ENCODE peak calls at places on chromosomes 4 and X, in nine cellular contexts. P is fibroblast of mammary gland, K is fibroblast of pulmonary artery, O is brain microvascular endothelial cell, E is fibroblast of the conjunctiva, G is RPMI7951, Z is GM03348, T is AG10803, V is iPS DF 6.9. B is an unnamed sample.

GRCh38 chr4:7247521-7247920 is 55.2 kb downstream of the SORCS2 start:
- DNase-seq in P (no peak), K (no peak), O (no peak), E (no peak), G (no peak), Z (no peak), T (no peak), V (no peak), B (no peak)

GRCh38 chr4:93788712-93789111 is 39.8 kb upstream of the ATOH1 start:
- DNase-seq in P (peak), K (peak), O (peak), E (no peak), G (peak), Z (peak), T (peak), V (no peak), B (no peak)

GRCh38 chr4:48970471-48970921 is 15.6 kb upstream of the CWH43 start:
- DNase-seq in P (peak), K (peak), O (peak), E (peak), G (peak), Z (peak), T (peak), V (no peak), B (no peak)

GRCh38 chr4:123866796-123867195 is 470.2 kb downstream of the SPRY1 start:
- DNase-seq in P (no peak), K (no peak), O (no peak), E (no peak), G (peak), Z (no peak), T (no peak), V (no peak), B (no peak)

GRCh38 chr4:121256346-121256745 is 92.2 kb upstream of the TNIP3 start:
- DNase-seq in P (peak), K (peak), O (peak), E (peak), G (peak), Z (peak), T (peak), V (no peak), B (no peak)

GRCh38 chr4:7854697-7855370 is 84.8 kb downstream of the AFAP1 start:
- DNase-seq in P (no peak), K (no peak), O (no peak), E (no peak), G (no peak), Z (no peak), T (no peak), V (no peak), B (no peak)

GRCh38 chr4:10011885-10012284 is 9.4 kb downstream of the SLC2A9 start:
- DNase-seq in P (no peak), K (peak), O (no peak), E (no peak), G (no peak), Z (no peak), T (no peak), V (no peak), B (no peak)

GRCh38 chrX:85327060-85327333 is 52.5 kb downstream of the POF1B start:
- DNase-seq in P (no peak), K (no peak), O (no peak), E (no peak), G (no peak), Z (no peak), T (no peak), V (no peak), B (peak)

GRCh38 chrX:155682834-155683233 is 70.1 kb upstream of the TMLHE start:
- DNase-seq in P (no peak), K (no peak), O (no peak), E (no peak), G (no peak), Z (no peak), T (no peak), V (no peak), B (no peak)

GRCh38 chr4:133775881-133776280 is 425.7 kb downstream of the PABPC4L start:
- DNase-seq in P (peak), K (peak), O (peak), E (no peak), G (no peak), Z (no peak), T (no peak), V (no peak), B (no peak)

B was measured in right lobe of liver.